ENCODE peak calls at places on chromosome 1, in four cellular contexts. One of them, this sample, is unnamed.

GRCh38 chr1:1299686-1300351 is 7.9 kb downstream of the ACAP3 start:
- DNase-seq in uterus: no peak
- DNase-seq in cardiac fibroblast: no peak
- DNase-seq in C1 segment of cervical spinal cord: no peak
- DNase-seq in this sample: no peak

GRCh38 chr1:235417101-235417697 is 50.0 kb downstream of the TBCE start:
- DNase-seq in cardiac fibroblast: peak
- DNase-seq in uterus: peak
- DNase-seq in C1 segment of cervical spinal cord: peak
- DNase-seq in this sample: peak

GRCh38 chr1:31769720-31770390 is 5.7 kb upstream of the ADGRB2 start:
- DNase-seq in C1 segment of cervical spinal cord: no peak
- DNase-seq in uterus: no peak
- DNase-seq in cardiac fibroblast: no peak
- DNase-seq in this sample: no peak

GRCh38 chr1:244239261-244239770 is 188.2 kb downstream of the ZBTB18 start:
- DNase-seq in cardiac fibroblast: no peak
- DNase-seq in C1 segment of cervical spinal cord: no peak
- DNase-seq in uterus: no peak
- DNase-seq in this sample: no peak

GRCh38 chr1:6180215-6180577 is at the start of gene CHD5:
- DNase-seq in uterus: no peak
- DNase-seq in cardiac fibroblast: no peak
- DNase-seq in C1 segment of cervical spinal cord: no peak
- DNase-seq in this sample: no peak

GRCh38 chr1:200336901-200337391 is 72.9 kb downstream of the ZNF281 start:
- DNase-seq in uterus: no peak
- DNase-seq in C1 segment of cervical spinal cord: no peak
- DNase-seq in cardiac fibroblast: no peak
- DNase-seq in this sample: no peak

GRCh38 chr1:59302871-59303270 is 6.0 kb downstream of the FGGY start:
- DNase-seq in C1 segment of cervical spinal cord: no peak
- DNase-seq in cardiac fibroblast: no peak
- DNase-seq in uterus: no peak
- DNase-seq in this sample: no peak

GRCh38 chr1:206471993-206472392 is 1.7 kb downstream of the IKBKE start:
- DNase-seq in cardiac fibroblast: no peak
- DNase-seq in C1 segment of cervical spinal cord: no peak
- DNase-seq in uterus: no peak
- DNase-seq in this sample: no peak

This sample was measured in tibial nerve.